ENCODE peak calls at places on chromosome 3, in eight cellular contexts. X is upper lobe of right lung; G is GM10248; M is astrocyte; W is heart right ventricle; K is epithelial cell of esophagus; R is mesothelial cell of epicardium; Y is CD8-positive, alpha-beta T cell. D is an unnamed sample.

GRCh38 chr3:135908225-135908624 is 57.3 kb upstream of the PPP2R3A start:
- DNase-seq in X (no peak), G (no peak), M (no peak), W (no peak), K (peak; percentile 91), R (no peak), Y (no peak), D (peak; percentile 17)

GRCh38 chr3:123349201-123349535 is 99.7 kb downstream of the ADCY5 start:
- DNase-seq in X (peak; percentile 23), G (no peak), M (no peak), W (no peak), K (no peak), R (no peak), Y (no peak), D (no peak)

GRCh38 chr3:188397766-188398705 is 244.1 kb downstream of the LPP start:
- DNase-seq in X (peak; percentile 39), G (no peak), M (no peak), W (peak; percentile 22), K (no peak), R (no peak), Y (no peak), D (no peak)

GRCh38 chr3:103048371-103048722 is 613.5 kb downstream of the ZPLD1 start:
- DNase-seq in X (no peak), G (no peak), M (peak; percentile 88), W (no peak), K (no peak), R (no peak), Y (no peak), D (no peak)

GRCh38 chr3:5093786-5094185 is 28.3 kb upstream of the ARL8B start:
- DNase-seq in X (no peak), G (no peak), M (no peak), W (no peak), K (no peak), R (no peak), Y (no peak), D (no peak)

GRCh38 chr3:114827495-114827894 is 319.6 kb downstream of the ZBTB20 start:
- DNase-seq in X (no peak), G (peak; percentile 29), M (peak; percentile 30), W (peak; percentile 24), K (peak; percentile 57), R (no peak), Y (no peak), D (peak; percentile 20)

GRCh38 chr3:101675709-101676218 is 1.2 kb downstream of the ZBTB11 start:
- DNase-seq in X (peak; percentile 77), G (no peak), M (no peak), W (peak; percentile 45), K (no peak), R (peak; percentile 42), Y (no peak), D (no peak)

GRCh38 chr3:188975612-188976314 is 196.0 kb upstream of the TPRG1 start:
- DNase-seq in X (no peak), G (no peak), M (no peak), W (no peak), K (peak; percentile 75), R (no peak), Y (no peak), D (no peak)

GRCh38 chr3:155581579-155581978 is 163.3 kb downstream of the PLCH1 start:
- DNase-seq in X (no peak), G (no peak), M (no peak), W (no peak), K (no peak), R (no peak), Y (no peak), D (no peak)

GRCh38 chr3:9384141-9384828 is 13.1 kb upstream of the SETD5 start:
- DNase-seq in X (no peak), G (no peak), M (peak; percentile 60), W (no peak), K (peak; percentile 50), R (no peak), Y (no peak), D (peak; percentile 49)

GRCh38 chr3:2879023-2879422 is 231.2 kb downstream of the IL5RA start:
- DNase-seq in X (no peak), G (no peak), M (no peak), W (no peak), K (no peak), R (no peak), Y (no peak), D (no peak)

GRCh38 chr3:151386063-151386462 is 1.5 kb upstream of the P2RY12 start:
- DNase-seq in X (no peak), G (no peak), M (no peak), W (no peak), K (no peak), R (no peak), Y (no peak), D (no peak)

GRCh38 chr3:55012091-55012490 is 84.2 kb upstream of the LRTM1 start:
- DNase-seq in X (no peak), G (no peak), M (no peak), W (no peak), K (no peak), R (no peak), Y (no peak), D (no peak)

GRCh38 chr3:55009372-55009771 is 81.5 kb upstream of the LRTM1 start:
- DNase-seq in X (no peak), G (no peak), M (no peak), W (no peak), K (no peak), R (no peak), Y (no peak), D (no peak)

GRCh38 chr3:55014081-55014480 is 86.2 kb upstream of the LRTM1 start:
- DNase-seq in X (no peak), G (no peak), M (peak; percentile 78), W (no peak), K (no peak), R (no peak), Y (no peak), D (no peak)

GRCh38 chr3:55017876-55018275 is 90.0 kb upstream of the LRTM1 start:
- DNase-seq in X (no peak), G (no peak), M (peak; percentile 67), W (no peak), K (no peak), R (no peak), Y (no peak), D (no peak)

GRCh38 chr3:55013145-55013544 is 85.3 kb upstream of the LRTM1 start:
- DNase-seq in X (no peak), G (no peak), M (no peak), W (no peak), K (no peak), R (no peak), Y (no peak), D (peak; percentile 33)
- TF ChIP-seq CTCF in X (no peak), G (no peak), M (peak; percentile 41), W (no peak), K (no peak), R (no peak), Y (no peak), D (peak; percentile 69)

DNA sequence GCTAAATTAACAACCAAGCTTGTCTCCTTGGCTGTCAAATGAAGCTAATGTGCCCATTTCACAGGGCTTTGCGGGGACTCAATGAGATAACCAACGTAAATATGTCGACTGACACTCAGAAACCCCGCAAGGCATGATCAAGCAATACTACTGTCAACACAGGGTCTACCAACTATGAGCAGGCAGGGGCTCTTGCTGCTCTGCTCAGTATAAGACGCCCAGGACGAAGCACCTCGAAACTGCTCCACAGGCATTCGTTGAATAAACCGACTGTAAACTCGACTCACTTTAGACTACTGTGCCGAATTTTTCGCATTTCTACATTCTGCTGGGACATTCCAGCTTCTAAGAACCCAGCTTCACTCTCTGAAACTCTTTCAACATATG is 55.0 kb downstream of the FEZF2 start:
- DNase-seq in X (no peak), G (no peak), M (no peak), W (no peak), K (no peak), R (no peak), Y (no peak), D (no peak)
- TF ChIP-seq CTCF in X (no peak), G (no peak), M (no peak), W (no peak), K (no peak), R (no peak), Y (no peak), D (no peak)

GRCh38 chr3:33915796-33916589 is 117.6 kb downstream of the PDCD6IP start:
- DNase-seq in X (no peak), G (peak; percentile 28), M (peak; percentile 8), W (peak; percentile 6), K (peak; percentile 54), R (no peak), Y (no peak), D (no peak)
- TF ChIP-seq CTCF in X (peak; percentile 14), G (peak; percentile 35), M (peak; percentile 33), W (peak; percentile 43), K (peak; percentile 43), R (no peak), Y (no peak), D (peak; percentile 12)

GRCh38 chr3:97848779-97849178 is 27.0 kb downstream of the CRYBG3 start:
- DNase-seq in X (no peak), G (no peak), M (no peak), W (no peak), K (no peak), R (no peak), Y (no peak), D (no peak)
- TF ChIP-seq CTCF in X (no peak), G (no peak), M (no peak), W (no peak), K (no peak), R (no peak), Y (no peak), D (no peak)

DNA sequence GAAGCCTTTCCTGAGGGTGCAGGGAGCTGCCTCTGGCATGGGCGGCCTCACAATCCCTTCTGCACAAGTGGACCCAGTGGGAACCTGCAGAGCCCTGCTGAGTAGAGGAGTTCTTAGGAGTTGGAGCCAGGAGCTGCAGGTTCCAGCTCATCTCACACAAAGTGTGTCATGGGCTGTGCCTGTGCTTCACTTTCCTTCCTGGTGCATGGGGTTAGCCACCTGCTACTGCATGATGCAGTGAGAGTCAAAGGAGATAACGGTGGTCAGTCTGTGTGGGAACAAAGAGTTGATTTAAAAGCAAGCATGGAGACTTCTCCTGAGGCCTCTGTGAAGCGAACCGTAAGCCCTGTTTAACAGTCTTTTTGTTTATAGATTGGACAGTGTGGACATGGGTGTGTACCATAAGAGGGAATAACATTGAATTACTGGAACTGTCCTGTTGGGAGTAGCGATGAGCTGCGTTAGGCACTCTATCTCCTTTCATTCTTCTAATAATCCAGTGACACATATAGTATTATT is 68.6 kb upstream of the PRR23C start:
- DNase-seq in X (no peak), G (no peak), M (no peak), W (no peak), K (no peak), R (peak; percentile 10), Y (no peak), D (peak; percentile 6)
- TF ChIP-seq CTCF in X (no peak), G (no peak), M (no peak), W (no peak), K (no peak), R (no peak), Y (no peak), D (peak; percentile 34)

GRCh38 chr3:115977866-115978265 is 354.6 kb downstream of the GAP43 start:
- DNase-seq in X (no peak), G (no peak), M (no peak), W (no peak), K (no peak), R (no peak), Y (no peak), D (no peak)
- TF ChIP-seq CTCF in X (peak; percentile 6), G (no peak), M (no peak), W (no peak), K (peak; percentile 6), R (no peak), Y (no peak), D (no peak)

GRCh38 chr3:134312873-134313838 is 61.1 kb downstream of the AMOTL2 start:
- DNase-seq in X (peak; percentile 88), G (no peak), M (peak; percentile 73), W (peak; percentile 62), K (peak; percentile 46), R (peak; percentile 73), Y (no peak), D (peak; percentile 46)
- TF ChIP-seq CTCF in X (peak; percentile 40), G (peak; percentile 11), M (peak; percentile 8), W (peak; percentile 57), K (no peak), R (peak; percentile 32), Y (no peak), D (peak; percentile 67)